ENCODE peak calls at places on chromosomes 4 and X, in seven cellular contexts. G is G401; B is PC-3; R is CD4-positive, alpha-beta T cell; S is Right ventricle myocardium superior; X is progenitor cell of endocrine pancreas; U is NCI-H2171 treated with DMSO at 0.1 percent for 48 hours. Y is an unnamed sample.

GRCh38 chrX:16870861-16871584 is 861 bp upstream of the RBBP7 start:
- DNase-seq in G (peak), B (peak), R (no peak), S (no peak), X (peak), U (peak), Y (peak)

GRCh38 chr4:169665039-169665732 is 44.8 kb downstream of the CLCN3 start:
- DNase-seq in G (no peak), B (no peak), R (no peak), S (no peak), X (no peak), U (no peak), Y (no peak)

GRCh38 chr4:8646296-8647093 is 53.9 kb downstream of the CPZ start:
- DNase-seq in G (no peak), B (no peak), R (no peak), S (no peak), X (no peak), U (peak), Y (no peak)

GRCh38 chrX:119228506-119229290 is 7.4 kb upstream of the PGRMC1 start:
- DNase-seq in G (no peak), B (peak), R (no peak), S (no peak), X (no peak), U (no peak), Y (no peak)

GRCh38 chr4:152515678-152516077 is 20.2 kb downstream of the FBXW7 start:
- DNase-seq in G (no peak), B (peak), R (no peak), S (no peak), X (no peak), U (no peak), Y (no peak)

GRCh38 chrX:45352588-45352987 is 151.9 kb upstream of the DIPK2B start:
- DNase-seq in G (no peak), B (no peak), R (no peak), S (no peak), X (no peak), U (no peak), Y (no peak)

GRCh38 chr4:117324851-117325491 is 239.6 kb upstream of the TRAM1L1 start:
- DNase-seq in G (no peak), B (peak), R (no peak), S (no peak), X (no peak), U (no peak), Y (no peak)

GRCh38 chr4:100417565-100417964 is 100.3 kb downstream of the EMCN start:
- DNase-seq in G (no peak), B (no peak), R (no peak), S (no peak), X (no peak), U (no peak), Y (no peak)

GRCh38 chrX:138917781-138918180 is 206.3 kb upstream of the FGF13 start:
- DNase-seq in G (no peak), B (peak), R (no peak), S (no peak), X (no peak), U (no peak), Y (no peak)

GRCh38 chrX:39201305-39201990 is 400.2 kb downstream of the MID1IP1 start:
- DNase-seq in G (no peak), B (no peak), R (no peak), S (no peak), X (no peak), U (no peak), Y (no peak)

GRCh38 chr4:53748328-53748772 is 157.1 kb upstream of the LNX1 start:
- DNase-seq in G (no peak), B (no peak), R (no peak), S (no peak), X (no peak), U (no peak), Y (peak)

GRCh38 chr4:176781739-176782100 is 11.0 kb downstream of the VEGFC start:
- DNase-seq in G (no peak), B (no peak), R (no peak), S (no peak), X (no peak), U (no peak), Y (no peak)

GRCh38 chr4:7841071-7841470 is 98.6 kb downstream of the AFAP1 start:
- DNase-seq in G (no peak), B (no peak), R (no peak), S (no peak), X (no peak), U (no peak), Y (no peak)

GRCh38 chrX:153958605-153959004 is 13.0 kb downstream of the HCFC1 start:
- DNase-seq in G (no peak), B (no peak), R (no peak), S (no peak), X (no peak), U (no peak), Y (no peak)

GRCh38 chrX:50903387-50904027 is 7.0 kb upstream of the BMP15 start:
- DNase-seq in G (peak), B (peak), R (no peak), S (no peak), X (peak), U (no peak), Y (peak)

GRCh38 chr4:159719531-159719930 is 616.7 kb downstream of the RAPGEF2 start:
- DNase-seq in G (peak), B (no peak), R (no peak), S (no peak), X (no peak), U (no peak), Y (peak)

GRCh38 chr4:41719417-41719816 is 29.1 kb downstream of the PHOX2B start:
- DNase-seq in G (no peak), B (peak), R (no peak), S (no peak), X (no peak), U (no peak), Y (no peak)

GRCh38 chrX:117376460-117376859 is 740.1 kb downstream of the KLHL13 start:
- DNase-seq in G (no peak), B (peak), R (no peak), S (no peak), X (no peak), U (no peak), Y (no peak)

GRCh38 chr4:38306482-38307071 is 346.4 kb downstream of the PTTG2 start:
- DNase-seq in G (no peak), B (no peak), R (no peak), S (no peak), X (no peak), U (peak), Y (peak)